ENCODE peak calls at places on chromosome 11, in seven cellular contexts. N is T follicular helper cell; F is activated naive CD4-positive, alpha-beta T cell treated with anti-CD3 and anti-CD28 coated beads, Interleukin-2, amount 10 ng/mL, durations not matched to agents 7 days and 5 days; Z is pancreas; K is AG09319; V is CD4-positive, alpha-beta memory T cell; D is CD8-positive, alpha-beta T cell. B is an unnamed sample.

GRCh38 chr11:76939219-76939631 is 78.5 kb downstream of the ACER3 start:
- DNase-seq in D (no peak), K (no peak), N (no peak), V (no peak), F (no peak), Z (no peak), B (no peak)

GRCh38 chr11:13222285-13222684 is 55.3 kb upstream of the BMAL1 start:
- DNase-seq in N (no peak), Z (no peak), F (no peak), K (no peak), D (no peak), V (no peak), B (no peak)

GRCh38 chr11:76603202-76603601 is 67.3 kb downstream of the LRRC32 start:
- DNase-seq in V (no peak), K (no peak), N (no peak), D (no peak), Z (no peak), F (no peak), B (no peak)

GRCh38 chr11:2257023-2257700 is 13.2 kb downstream of the ASCL2 start:
- DNase-seq in V (no peak), Z (peak), D (no peak), F (no peak), K (no peak), N (no peak), B (no peak)

GRCh38 chr11:83181815-83182214 is 11.7 kb upstream of the ANKRD42 start:
- DNase-seq in D (no peak), Z (no peak), V (no peak), F (no peak), K (no peak), N (no peak), B (no peak)

GRCh38 chr11:15800121-15800800 is 556.1 kb downstream of the SOX6 start:
- DNase-seq in D (no peak), N (no peak), K (no peak), V (no peak), Z (no peak), F (no peak), B (no peak)

GRCh38 chr11:9004310-9004945 is 627 bp upstream of the NRIP3 start:
- DNase-seq in Z (peak), N (no peak), V (peak), D (peak), F (peak), K (no peak), B (peak)

GRCh38 chr11:14190992-14191773 is 167.8 kb downstream of the RRAS2 start:
- DNase-seq in K (no peak), D (no peak), N (no peak), F (no peak), V (no peak), Z (no peak), B (no peak)

GRCh38 chr11:69721745-69722144 is 17.9 kb upstream of the FGF19 start:
- DNase-seq in K (no peak), F (no peak), V (no peak), Z (no peak), N (no peak), D (no peak), B (no peak)

GRCh38 chr11:297666-298405 is 1.5 kb downstream of the IFITM5 start:
- DNase-seq in K (no peak), F (peak), N (no peak), Z (peak), V (peak), D (no peak), B (no peak)

GRCh38 chr11:128367573-128367972 is 219.8 kb downstream of the ETS1 start:
- DNase-seq in K (no peak), V (peak), F (peak), Z (no peak), D (no peak), N (no peak), B (no peak)

GRCh38 chr11:33895752-33896137 is 3.9 kb upstream of the LMO2 start:
- DNase-seq in N (no peak), Z (no peak), V (no peak), K (no peak), D (no peak), F (no peak), B (peak)

GRCh38 chr11:120601566-120601965 is 90.0 kb downstream of the GRIK4 start:
- DNase-seq in K (no peak), D (no peak), N (no peak), Z (no peak), V (no peak), F (no peak), B (no peak)

GRCh38 chr11:112620621-112621394 is 340.4 kb upstream of the NCAM1 start:
- DNase-seq in D (no peak), V (no peak), F (no peak), K (no peak), N (no peak), Z (no peak), B (no peak)

GRCh38 chr11:1619449-1619848 is 2.5 kb downstream of the KRTAP5-4 start:
- DNase-seq in N (peak), F (no peak), D (no peak), V (peak), Z (no peak), K (no peak), B (no peak)

GRCh38 chr11:44601471-44602370 is 36.3 kb downstream of the CD82 start:
- DNase-seq in V (no peak), F (no peak), K (no peak), D (no peak), N (no peak), Z (no peak), B (no peak)

GRCh38 chr11:10019906-10020682 is 273.9 kb downstream of the SBF2 start:
- DNase-seq in D (no peak), K (no peak), F (no peak), Z (no peak), V (no peak), N (no peak), B (no peak)

GRCh38 chr11:78265326-78265725 is 76.6 kb downstream of the USP35 start:
- DNase-seq in N (no peak), K (no peak), D (no peak), Z (no peak), F (no peak), V (no peak), B (no peak)

GRCh38 chr11:11243790-11244469 is 109.1 kb downstream of the CSNK2A3 start:
- DNase-seq in F (no peak), K (no peak), Z (no peak), D (peak), N (peak), V (peak), B (peak)

GRCh38 chr11:63445720-63446119 is 45.2 kb downstream of the PLAAT5 start:
- DNase-seq in D (no peak), Z (no peak), F (no peak), K (no peak), V (no peak), N (no peak), B (no peak)

GRCh38 chr11:61919113-61919840 is 1.9 kb upstream of the RAB3IL1 start:
- DNase-seq in N (no peak), Z (no peak), D (no peak), F (no peak), K (no peak), V (no peak), B (no peak)

GRCh38 chr11:14259870-14260269 is 99.1 kb downstream of the RRAS2 start:
- DNase-seq in F (no peak), Z (no peak), V (no peak), K (no peak), N (no peak), D (no peak), B (no peak)

GRCh38 chr11:41289408-41289807 is 170.0 kb downstream of the LRRC4C start:
- DNase-seq in V (no peak), K (no peak), N (no peak), F (no peak), Z (no peak), D (no peak), B (no peak)

GRCh38 chr11:9957072-9957471 is 293.2 kb downstream of the SWAP70 start:
- DNase-seq in D (no peak), V (no peak), F (no peak), N (no peak), Z (no peak), K (no peak), B (no peak)

GRCh38 chr11:117097567-117098268 is 510 bp downstream of the SIK3 start:
- DNase-seq in K (no peak), Z (peak), D (peak), V (peak), N (no peak), F (peak), B (peak)

GRCh38 chr11:73856001-73856663 is 20.5 kb downstream of the COA4 start:
- DNase-seq in D (no peak), N (no peak), V (no peak), Z (no peak), F (no peak), K (no peak), B (peak)

GRCh38 chr11:111308140-111308539 is 9.8 kb downstream of the POU2AF3 start:
- DNase-seq in D (no peak), V (no peak), N (no peak), F (no peak), Z (peak), K (no peak), B (peak)

GRCh38 chr11:68036717-68037239 is 2.0 kb upstream of the TCIRG1 start:
- DNase-seq in Z (no peak), N (no peak), D (no peak), K (no peak), V (peak), F (peak), B (no peak)